ENCODE peak calls at places on chromosomes 12 and 14, in nine cellular contexts. One of them, this sample, is unnamed.

GRCh38 chr14:67806228-67806627 is 10.2 kb downstream of the ZFYVE26 start:
- DNase-seq in WTC11: no peak
- DNase-seq in astrocyte of the cerebellum: no peak
- DNase-seq in HFF-Myc: no peak
- DNase-seq in right atrium auricular region: no peak
- DNase-seq in cardiac muscle cell: no peak
- DNase-seq in lung: no peak
- DNase-seq in thoracic aorta: no peak
- DNase-seq in fibroblast of mammary gland: peak
- DNase-seq in this sample: no peak

GRCh38 chr14:70152704-70153103 is 36.0 kb downstream of the SLC8A3 start:
- DNase-seq in thoracic aorta: no peak
- DNase-seq in WTC11: no peak
- DNase-seq in cardiac muscle cell: no peak
- DNase-seq in HFF-Myc: no peak
- DNase-seq in right atrium auricular region: no peak
- DNase-seq in fibroblast of mammary gland: no peak
- DNase-seq in astrocyte of the cerebellum: no peak
- DNase-seq in lung: no peak
- DNase-seq in this sample: no peak

GRCh38 chr14:20274062-20274461 is 31.7 kb downstream of the TTC5 start:
- DNase-seq in right atrium auricular region: no peak
- DNase-seq in lung: no peak
- DNase-seq in fibroblast of mammary gland: no peak
- DNase-seq in WTC11: no peak
- DNase-seq in cardiac muscle cell: no peak
- DNase-seq in HFF-Myc: no peak
- DNase-seq in astrocyte of the cerebellum: no peak
- DNase-seq in thoracic aorta: no peak
- DNase-seq in this sample: no peak

GRCh38 chr12:104680070-104680469 is 223.3 kb downstream of the CHST11 start:
- DNase-seq in thoracic aorta: no peak
- DNase-seq in HFF-Myc: no peak
- DNase-seq in astrocyte of the cerebellum: no peak
- DNase-seq in right atrium auricular region: no peak
- DNase-seq in lung: no peak
- DNase-seq in WTC11: no peak
- DNase-seq in fibroblast of mammary gland: no peak
- DNase-seq in cardiac muscle cell: no peak
- DNase-seq in this sample: no peak

GRCh38 chr14:39607978-39608377 is 175.7 kb upstream of the FBXO33 start:
- DNase-seq in cardiac muscle cell: no peak
- DNase-seq in right atrium auricular region: no peak
- DNase-seq in fibroblast of mammary gland: no peak
- DNase-seq in lung: no peak
- DNase-seq in astrocyte of the cerebellum: no peak
- DNase-seq in HFF-Myc: no peak
- DNase-seq in WTC11: no peak
- DNase-seq in thoracic aorta: no peak
- DNase-seq in this sample: no peak

GRCh38 chr14:93532550-93532949 is 101.8 kb downstream of the UNC79 start:
- DNase-seq in HFF-Myc: no peak
- DNase-seq in right atrium auricular region: no peak
- DNase-seq in thoracic aorta: no peak
- DNase-seq in lung: no peak
- DNase-seq in WTC11: no peak
- DNase-seq in astrocyte of the cerebellum: no peak
- DNase-seq in cardiac muscle cell: no peak
- DNase-seq in fibroblast of mammary gland: no peak
- DNase-seq in this sample: no peak

GRCh38 chr14:71583246-71583645 is 349.0 kb upstream of the RGS6 start:
- DNase-seq in cardiac muscle cell: no peak
- DNase-seq in WTC11: no peak
- DNase-seq in right atrium auricular region: no peak
- DNase-seq in fibroblast of mammary gland: no peak
- DNase-seq in lung: no peak
- DNase-seq in thoracic aorta: no peak
- DNase-seq in HFF-Myc: no peak
- DNase-seq in astrocyte of the cerebellum: no peak
- DNase-seq in this sample: no peak

GRCh38 chr12:41100572-41100971 is 87.5 kb upstream of the PDZRN4 start:
- DNase-seq in HFF-Myc: no peak
- DNase-seq in astrocyte of the cerebellum: no peak
- DNase-seq in cardiac muscle cell: no peak
- DNase-seq in WTC11: no peak
- DNase-seq in lung: no peak
- DNase-seq in fibroblast of mammary gland: no peak
- DNase-seq in right atrium auricular region: no peak
- DNase-seq in thoracic aorta: no peak
- DNase-seq in this sample: no peak

GRCh38 chr14:38791862-38792261 is 311.2 kb downstream of the SEC23A start:
- DNase-seq in astrocyte of the cerebellum: no peak
- DNase-seq in right atrium auricular region: no peak
- DNase-seq in HFF-Myc: no peak
- DNase-seq in WTC11: no peak
- DNase-seq in lung: no peak
- DNase-seq in cardiac muscle cell: no peak
- DNase-seq in thoracic aorta: no peak
- DNase-seq in fibroblast of mammary gland: no peak
- DNase-seq in this sample: no peak

GRCh38 chr12:12909995-12910391 is 18.6 kb downstream of the GPRC5A start:
- DNase-seq in fibroblast of mammary gland: peak
- DNase-seq in thoracic aorta: no peak
- DNase-seq in cardiac muscle cell: no peak
- DNase-seq in HFF-Myc: no peak
- DNase-seq in WTC11: no peak
- DNase-seq in astrocyte of the cerebellum: no peak
- DNase-seq in lung: peak
- DNase-seq in right atrium auricular region: no peak
- DNase-seq in this sample: no peak

GRCh38 chr12:76201758-76202157 is 117.3 kb upstream of the NAP1L1 start:
- DNase-seq in thoracic aorta: no peak
- DNase-seq in HFF-Myc: no peak
- DNase-seq in astrocyte of the cerebellum: no peak
- DNase-seq in WTC11: no peak
- DNase-seq in lung: no peak
- DNase-seq in cardiac muscle cell: no peak
- DNase-seq in fibroblast of mammary gland: peak
- DNase-seq in right atrium auricular region: no peak
- DNase-seq in this sample: no peak

GRCh38 chr12:52837341-52837741 is 3.2 kb upstream of the KRT79 start:
- DNase-seq in astrocyte of the cerebellum: peak
- DNase-seq in cardiac muscle cell: no peak
- DNase-seq in WTC11: no peak
- DNase-seq in HFF-Myc: peak
- DNase-seq in fibroblast of mammary gland: peak
- DNase-seq in right atrium auricular region: no peak
- DNase-seq in lung: no peak
- DNase-seq in thoracic aorta: no peak
- DNase-seq in this sample: no peak

GRCh38 chr12:51914034-51914923 is 7.0 kb downstream of the ACVRL1 start:
- DNase-seq in WTC11: no peak
- DNase-seq in astrocyte of the cerebellum: no peak
- DNase-seq in cardiac muscle cell: peak
- DNase-seq in fibroblast of mammary gland: no peak
- DNase-seq in right atrium auricular region: no peak
- DNase-seq in HFF-Myc: no peak
- DNase-seq in lung: no peak
- DNase-seq in thoracic aorta: no peak
- DNase-seq in this sample: no peak

GRCh38 chr14:77970646-77971045 is 170.7 kb downstream of the ADCK1 start:
- DNase-seq in HFF-Myc: no peak
- DNase-seq in cardiac muscle cell: no peak
- DNase-seq in thoracic aorta: no peak
- DNase-seq in WTC11: no peak
- DNase-seq in fibroblast of mammary gland: no peak
- DNase-seq in astrocyte of the cerebellum: no peak
- DNase-seq in right atrium auricular region: no peak
- DNase-seq in lung: no peak
- DNase-seq in this sample: no peak

GRCh38 chr12:6364037-6364360 is 11.4 kb downstream of the SCNN1A start:
- DNase-seq in astrocyte of the cerebellum: no peak
- DNase-seq in cardiac muscle cell: no peak
- DNase-seq in WTC11: no peak
- DNase-seq in HFF-Myc: no peak
- DNase-seq in fibroblast of mammary gland: no peak
- DNase-seq in right atrium auricular region: no peak
- DNase-seq in lung: no peak
- DNase-seq in thoracic aorta: no peak
- DNase-seq in this sample: no peak

GRCh38 chr14:77026930-77027537 is 1.5 kb downstream of the IRF2BPL start:
- DNase-seq in thoracic aorta: no peak
- DNase-seq in right atrium auricular region: no peak
- DNase-seq in fibroblast of mammary gland: peak
- DNase-seq in cardiac muscle cell: peak
- DNase-seq in HFF-Myc: no peak
- DNase-seq in astrocyte of the cerebellum: no peak
- DNase-seq in WTC11: peak
- DNase-seq in lung: no peak
- DNase-seq in this sample: peak

GRCh38 chr14:89833120-89833521 is 121.4 kb downstream of the EFCAB11 start:
- DNase-seq in cardiac muscle cell: no peak
- DNase-seq in right atrium auricular region: no peak
- DNase-seq in astrocyte of the cerebellum: no peak
- DNase-seq in HFF-Myc: no peak
- DNase-seq in fibroblast of mammary gland: no peak
- DNase-seq in thoracic aorta: no peak
- DNase-seq in WTC11: no peak
- DNase-seq in lung: no peak
- DNase-seq in this sample: no peak

GRCh38 chr14:95776798-95777615 is 63.1 kb upstream of the TCL1A start:
- DNase-seq in astrocyte of the cerebellum: no peak
- DNase-seq in cardiac muscle cell: no peak
- DNase-seq in thoracic aorta: no peak
- DNase-seq in WTC11: no peak
- DNase-seq in fibroblast of mammary gland: no peak
- DNase-seq in right atrium auricular region: no peak
- DNase-seq in HFF-Myc: no peak
- DNase-seq in lung: no peak
- DNase-seq in this sample: no peak

GRCh38 chr12:2636741-2637140 is 158.0 kb upstream of the FKBP4 start:
- DNase-seq in right atrium auricular region: no peak
- DNase-seq in HFF-Myc: no peak
- DNase-seq in cardiac muscle cell: no peak
- DNase-seq in fibroblast of mammary gland: no peak
- DNase-seq in WTC11: no peak
- DNase-seq in astrocyte of the cerebellum: no peak
- DNase-seq in thoracic aorta: no peak
- DNase-seq in lung: no peak
- DNase-seq in this sample: no peak

GRCh38 chr14:20606190-20606901 is 15.2 kb upstream of the RNASE12 start:
- DNase-seq in HFF-Myc: no peak
- DNase-seq in astrocyte of the cerebellum: no peak
- DNase-seq in lung: no peak
- DNase-seq in WTC11: peak
- DNase-seq in thoracic aorta: no peak
- DNase-seq in cardiac muscle cell: peak
- DNase-seq in right atrium auricular region: no peak
- DNase-seq in fibroblast of mammary gland: peak
- DNase-seq in this sample: no peak

GRCh38 chr12:104290320-104290719 is 13.2 kb upstream of the EID3 start:
- DNase-seq in thoracic aorta: no peak
- DNase-seq in fibroblast of mammary gland: no peak
- DNase-seq in right atrium auricular region: no peak
- DNase-seq in HFF-Myc: no peak
- DNase-seq in lung: no peak
- DNase-seq in WTC11: no peak
- DNase-seq in astrocyte of the cerebellum: no peak
- DNase-seq in cardiac muscle cell: no peak
- DNase-seq in this sample: no peak

GRCh38 chr12:5376591-5377207 is 55.2 kb upstream of the NTF3 start:
- DNase-seq in lung: no peak
- DNase-seq in HFF-Myc: no peak
- DNase-seq in cardiac muscle cell: no peak
- DNase-seq in astrocyte of the cerebellum: no peak
- DNase-seq in thoracic aorta: no peak
- DNase-seq in WTC11: no peak
- DNase-seq in fibroblast of mammary gland: no peak
- DNase-seq in right atrium auricular region: no peak
- DNase-seq in this sample: no peak

GRCh38 chr14:21990116-21990515 is 316.5 kb upstream of the OR4E1 start:
- DNase-seq in astrocyte of the cerebellum: no peak
- DNase-seq in right atrium auricular region: no peak
- DNase-seq in HFF-Myc: no peak
- DNase-seq in lung: no peak
- DNase-seq in thoracic aorta: no peak
- DNase-seq in WTC11: no peak
- DNase-seq in fibroblast of mammary gland: peak
- DNase-seq in cardiac muscle cell: peak
- DNase-seq in this sample: no peak
- TF ChIP-seq CTCF in astrocyte of the cerebellum: peak
- TF ChIP-seq CTCF in right atrium auricular region: no peak
- TF ChIP-seq CTCF in HFF-Myc: peak
- TF ChIP-seq CTCF in lung: no peak
- TF ChIP-seq CTCF in thoracic aorta: no peak
- TF ChIP-seq CTCF in WTC11: peak
- TF ChIP-seq CTCF in fibroblast of mammary gland: peak
- TF ChIP-seq CTCF in cardiac muscle cell: peak
- TF ChIP-seq CTCF in this sample: peak

GRCh38 chr14:75979071-75979571 is 2.7 kb downstream of the TGFB3 start:
- DNase-seq in WTC11: peak
- DNase-seq in HFF-Myc: no peak
- DNase-seq in right atrium auricular region: no peak
- DNase-seq in lung: no peak
- DNase-seq in astrocyte of the cerebellum: no peak
- DNase-seq in fibroblast of mammary gland: peak
- DNase-seq in cardiac muscle cell: peak
- DNase-seq in thoracic aorta: no peak
- DNase-seq in this sample: peak
- TF ChIP-seq CTCF in WTC11: peak
- TF ChIP-seq CTCF in HFF-Myc: peak
- TF ChIP-seq CTCF in right atrium auricular region: peak
- TF ChIP-seq CTCF in lung: peak
- TF ChIP-seq CTCF in astrocyte of the cerebellum: peak
- TF ChIP-seq CTCF in fibroblast of mammary gland: peak
- TF ChIP-seq CTCF in cardiac muscle cell: peak
- TF ChIP-seq CTCF in thoracic aorta: peak
- TF ChIP-seq CTCF in this sample: peak

GRCh38 chr14:50060871-50061663 is 55.3 kb downstream of the VCPKMT start:
- DNase-seq in WTC11: no peak
- DNase-seq in lung: no peak
- DNase-seq in thoracic aorta: peak
- DNase-seq in HFF-Myc: peak
- DNase-seq in cardiac muscle cell: no peak
- DNase-seq in astrocyte of the cerebellum: peak
- DNase-seq in fibroblast of mammary gland: peak
- DNase-seq in right atrium auricular region: peak
- DNase-seq in this sample: no peak
- TF ChIP-seq CTCF in WTC11: peak
- TF ChIP-seq CTCF in lung: no peak
- TF ChIP-seq CTCF in thoracic aorta: peak
- TF ChIP-seq CTCF in HFF-Myc: peak
- TF ChIP-seq CTCF in cardiac muscle cell: peak
- TF ChIP-seq CTCF in astrocyte of the cerebellum: peak
- TF ChIP-seq CTCF in fibroblast of mammary gland: peak
- TF ChIP-seq CTCF in right atrium auricular region: no peak
- TF ChIP-seq CTCF in this sample: peak

DNA sequence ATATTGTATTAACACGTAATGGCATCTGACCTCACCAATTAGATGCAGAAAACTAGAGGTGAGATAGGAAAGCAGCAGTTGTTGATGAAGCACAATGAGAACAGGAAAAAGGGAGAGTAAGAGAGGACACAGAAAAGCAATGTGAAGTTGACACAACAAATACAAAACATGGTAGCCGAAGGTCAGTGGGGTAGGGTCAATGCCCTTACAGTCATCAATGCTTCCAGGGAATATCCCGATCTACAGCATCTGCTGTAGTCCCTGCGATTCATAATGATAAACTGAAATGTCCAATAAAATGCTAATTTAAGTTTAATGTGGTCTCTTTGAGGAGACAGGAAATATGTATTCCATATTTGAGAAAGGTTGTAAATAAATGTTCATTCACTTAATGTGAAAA is 2.9 kb upstream of the COL2A1 start:
- DNase-seq in WTC11: no peak
- DNase-seq in lung: no peak
- DNase-seq in fibroblast of mammary gland: no peak
- DNase-seq in thoracic aorta: no peak
- DNase-seq in astrocyte of the cerebellum: no peak
- DNase-seq in cardiac muscle cell: no peak
- DNase-seq in right atrium auricular region: no peak
- DNase-seq in HFF-Myc: no peak
- DNase-seq in this sample: no peak
- TF ChIP-seq CTCF in WTC11: no peak
- TF ChIP-seq CTCF in lung: no peak
- TF ChIP-seq CTCF in fibroblast of mammary gland: no peak
- TF ChIP-seq CTCF in thoracic aorta: no peak
- TF ChIP-seq CTCF in astrocyte of the cerebellum: no peak
- TF ChIP-seq CTCF in cardiac muscle cell: no peak
- TF ChIP-seq CTCF in right atrium auricular region: no peak
- TF ChIP-seq CTCF in HFF-Myc: no peak
- TF ChIP-seq CTCF in this sample: no peak